ENCODE peak calls at places on chromosomes 5 and 9, in four cellular contexts. T, A, F and R are unnamed samples.
A peak's percentile ranks its signal among the peaks of the same experiment; 100 is the strongest.

GRCh38 chr5:133907075-133907474 is 61.4 kb downstream of the C5orf15 start:
- DNase-seq in T (no peak), A (no peak), F (no peak), R (no peak)

GRCh38 chr9:92961627-92962302 is 14.4 kb downstream of the FGD3 start:
- DNase-seq in A (no peak), F (peak; percentile 30), T (no peak), R (no peak)

GRCh38 chr5:45376463-45376862 is 319.7 kb downstream of the HCN1 start:
- DNase-seq in A (no peak), F (no peak), T (no peak), R (no peak)

GRCh38 chr5:170070556-170071412 is 34.9 kb upstream of the FOXI1 start:
- DNase-seq in T (no peak), A (peak; percentile 23), F (no peak), R (peak; percentile 53)

GRCh38 chr9:69949396-69949795 is 94.3 kb upstream of the MAMDC2 start:
- DNase-seq in T (no peak), A (no peak), F (no peak), R (no peak)

GRCh38 chr5:115419794-115420585 is 123.5 kb upstream of the CCDC112 start:
- DNase-seq in A (no peak), F (no peak), T (no peak), R (peak; percentile 65)

GRCh38 chr5:2036885-2037284 is 154.2 kb upstream of the IRX4 start:
- DNase-seq in F (no peak), A (no peak), T (no peak), R (no peak)

GRCh38 chr5:59583151-59583809 is 310.2 kb downstream of the PDE4D start:
- DNase-seq in A (no peak), T (no peak), F (no peak), R (no peak)

GRCh38 chr5:57034517-57034916 is 82.6 kb upstream of the MIER3 start:
- DNase-seq in F (no peak), A (no peak), T (no peak), R (peak; percentile 76)

GRCh38 chr5:85182344-85182743 is 797.7 kb upstream of the EDIL3 start:
- DNase-seq in T (no peak), F (no peak), A (no peak), R (no peak)

GRCh38 chr9:89492586-89492985 is 5.3 kb downstream of the SEMA4D start:
- DNase-seq in A (no peak), F (no peak), T (no peak), R (no peak)

GRCh38 chr9:16309350-16310271 is 560.9 kb downstream of the BNC2 start:
- DNase-seq in T (no peak), A (peak; percentile 35), F (no peak), R (no peak)

GRCh38 chr5:68007446-68007845 is 208.1 kb upstream of the PIK3R1 start:
- DNase-seq in A (no peak), T (no peak), F (no peak), R (no peak)

GRCh38 chr9:29044959-29045358 is 1471.7 kb upstream of the C9orf72 start:
- DNase-seq in T (no peak), A (no peak), F (no peak), R (no peak)

GRCh38 chr9:129138476-129139232 is 27.4 kb downstream of the PTPA start:
- DNase-seq in F (no peak), T (no peak), A (peak; percentile 42), R (no peak)

GRCh38 chr5:135921388-135921787 is 25.7 kb upstream of the IL9 start:
- DNase-seq in A (no peak), F (no peak), T (no peak), R (no peak)

GRCh38 chr5:126736141-126736540 is 40.8 kb upstream of the LMNB1 start:
- DNase-seq in A (no peak), T (no peak), F (no peak), R (no peak)

GRCh38 chr5:124634228-124634819 is 112.1 kb downstream of the ZNF608 start:
- DNase-seq in T (no peak), F (no peak), A (no peak), R (no peak)

GRCh38 chr5:43313035-43313853 is at the start of gene HMGCS1:
- DNase-seq in A (peak; percentile 99), F (peak; percentile 97), T (peak; percentile 97), R (peak; percentile 99)

GRCh38 chr5:178120661-178121357 is 7.5 kb downstream of the N4BP3 start:
- DNase-seq in A (peak; percentile 90), T (peak; percentile 88), F (peak; percentile 91), R (peak; percentile 58)

GRCh38 chr5:109328626-109329025 is 81.1 kb downstream of the PJA2 start:
- DNase-seq in F (no peak), A (no peak), T (no peak), R (no peak)

GRCh38 chr9:84121991-84122523 is 141.5 kb downstream of the RMI1 start:
- DNase-seq in F (no peak), T (no peak), A (no peak), R (no peak)

GRCh38 chr9:124475158-124475867 is 25.1 kb downstream of the ADGRD2 start:
- DNase-seq in A (no peak), F (no peak), T (no peak), R (no peak)
- TF ChIP-seq CTCF in A (no peak), F (no peak), T (no peak), R (no peak)

GRCh38 chr5:79133121-79133656 is 21.6 kb downstream of the BHMT start:
- DNase-seq in A (no peak), T (peak; percentile 31), F (peak; percentile 32), R (no peak)
- TF ChIP-seq CTCF in A (peak; percentile 30), T (peak; percentile 47), F (peak; percentile 31), R (peak; percentile 63)

GRCh38 chr5:96083361-96083881 is 121.8 kb upstream of the ELL2 start:
- DNase-seq in T (no peak), A (no peak), F (no peak), R (no peak)

GRCh38 chr5:96087939-96088338 is 126.3 kb upstream of the ELL2 start:
- DNase-seq in A (no peak), T (no peak), F (no peak), R (no peak)

GRCh38 chr5:96081276-96081858 is 119.7 kb upstream of the ELL2 start:
- DNase-seq in F (no peak), T (no peak), A (no peak), R (no peak)

GRCh38 chr5:96088676-96089075 is 127.0 kb upstream of the ELL2 start:
- DNase-seq in A (no peak), F (no peak), T (no peak), R (no peak)

DNA sequence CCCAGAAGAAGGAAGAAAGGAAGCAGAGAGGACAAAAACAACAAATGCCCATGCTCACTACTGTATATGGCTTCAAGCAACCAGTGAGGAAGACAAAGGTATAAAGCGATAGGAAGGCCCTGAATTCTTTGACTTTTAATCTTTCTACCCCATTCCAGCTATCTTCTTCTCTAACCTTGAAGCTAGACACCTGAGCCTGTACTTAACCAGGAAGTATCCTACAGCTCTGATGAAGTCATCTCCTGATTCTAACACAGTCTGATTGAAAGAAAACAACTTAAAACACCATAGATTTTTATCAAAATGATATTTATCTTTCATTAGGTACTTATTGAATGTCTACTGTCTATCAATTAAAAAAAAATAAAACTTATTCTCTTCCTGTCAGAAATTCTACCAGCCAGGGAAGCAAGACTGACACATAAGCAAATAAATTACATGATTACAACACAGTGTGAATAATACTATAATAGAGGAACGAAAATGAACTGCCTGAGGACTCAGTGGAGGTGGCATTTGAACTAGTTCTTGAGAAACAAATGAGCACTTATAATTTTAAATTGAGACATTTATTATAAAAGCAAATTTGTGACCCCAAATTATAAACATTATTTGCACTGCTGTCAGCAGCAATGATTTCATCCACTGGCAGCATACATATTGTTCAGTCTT is 123.4 kb upstream of the ELL2 start:
- DNase-seq in A (no peak), T (no peak), F (no peak), R (no peak)
- TF ChIP-seq CTCF in A (no peak), T (no peak), F (no peak), R (no peak)

GRCh38 chr5:21807953-21808352 is 1045.2 kb downstream of the CDH12 start:
- DNase-seq in T (no peak), A (no peak), F (no peak), R (no peak)

GRCh38 chr5:21802100-21802499 is 1051.0 kb downstream of the CDH12 start:
- DNase-seq in F (no peak), A (no peak), T (no peak), R (no peak)

GRCh38 chr5:21806271-21806670 is 1046.9 kb downstream of the CDH12 start:
- DNase-seq in T (no peak), F (no peak), A (no peak), R (no peak)

GRCh38 chr5:21806943-21807342 is 1046.2 kb downstream of the CDH12 start:
- DNase-seq in F (no peak), T (no peak), A (no peak), R (peak; percentile 9)

GRCh38 chr5:21802869-21803490 is 1050.2 kb downstream of the CDH12 start:
- DNase-seq in F (peak; percentile 6), T (peak; percentile 20), A (no peak), R (no peak)
- TF ChIP-seq CTCF in F (peak; percentile 9), T (peak; percentile 44), A (peak; percentile 13), R (peak; percentile 78)

GRCh38 chr9:107246259-107247254 is 36.5 kb upstream of the RAD23B start:
- DNase-seq in T (no peak), A (no peak), F (no peak), R (peak; percentile 10)
- TF ChIP-seq CTCF in T (no peak), A (no peak), F (no peak), R (no peak)

DNA sequence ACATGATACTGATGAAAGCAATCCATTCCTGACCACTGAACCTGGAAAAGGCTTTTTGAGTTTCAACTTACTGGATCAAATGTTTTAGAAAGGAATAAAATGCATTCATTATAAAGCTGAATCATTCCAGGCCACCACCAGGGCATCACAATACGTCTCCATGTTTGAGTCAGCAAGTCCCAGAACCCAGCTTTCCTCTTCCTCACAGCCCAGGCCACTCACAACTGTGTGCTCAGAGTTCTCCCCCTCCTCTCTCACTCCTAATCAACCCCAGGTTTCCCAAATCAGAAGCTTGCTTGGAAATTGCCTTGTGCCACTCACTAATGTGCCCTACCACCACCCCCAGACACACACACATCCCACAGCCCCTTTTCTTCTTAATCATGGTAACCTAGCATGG is 91.7 kb downstream of the GNA14 start:
- DNase-seq in T (no peak), F (no peak), A (no peak), R (no peak)
- TF ChIP-seq CTCF in T (no peak), F (no peak), A (no peak), R (no peak)

GRCh38 chr9:72299017-72299603 is 65.9 kb downstream of the ZFAND5 start:
- DNase-seq in A (no peak), T (no peak), F (no peak), R (no peak)
- TF ChIP-seq CTCF in A (no peak), T (no peak), F (no peak), R (no peak)

GRCh38 chr5:142924135-142924883 is 154.1 kb downstream of the ARHGAP26 start:
- DNase-seq in A (no peak), T (peak; percentile 35), F (peak; percentile 40), R (no peak)

GRCh38 chr5:142920888-142921612 is 150.9 kb downstream of the ARHGAP26 start:
- DNase-seq in T (no peak), F (no peak), A (no peak), R (no peak)

GRCh38 chr5:142925795-142926194 is 155.6 kb downstream of the ARHGAP26 start:
- DNase-seq in F (no peak), A (no peak), T (no peak), R (peak; percentile 12)

GRCh38 chr5:142918959-142919635 is 148.9 kb downstream of the ARHGAP26 start:
- DNase-seq in A (no peak), T (no peak), F (no peak), R (no peak)

GRCh38 chr5:142922223-142922952 is 152.2 kb downstream of the ARHGAP26 start:
- DNase-seq in T (peak; percentile 49), A (no peak), F (peak; percentile 62), R (no peak)
- TF ChIP-seq CTCF in T (peak; percentile 44), A (peak; percentile 19), F (peak; percentile 47), R (peak; percentile 1)

GRCh38 chr5:180332051-180332517 is 21.1 kb downstream of the GFPT2 start:
- DNase-seq in A (no peak), T (no peak), F (no peak), R (no peak)
- TF ChIP-seq CTCF in A (no peak), T (no peak), F (no peak), R (no peak)